ENCODE peak calls at places on chromosomes 6 and 20, in ten cellular contexts. Y, N, K, Q, C, O, A, D, T and R are unnamed samples.
A peak's percentile ranks its signal among the peaks of the same experiment; 100 is the strongest.

GRCh38 chr20:50673146-50673830 is 18.1 kb downstream of the RIPOR3 start:
- DNase-seq in Y (no peak), N (no peak), K (peak; percentile 78), Q (peak; percentile 30), C (peak; percentile 55), O (no peak), A (no peak), D (no peak), T (no peak), R (no peak)

GRCh38 chr6:35754452-35755321 is 17.9 kb downstream of the ARMC12 start:
- DNase-seq in Y (no peak), N (no peak), K (no peak), Q (no peak), C (no peak), O (no peak), A (no peak), D (no peak), T (no peak), R (no peak)

GRCh38 chr6:81606965-81607381 is 145.5 kb downstream of the TENT5A start:
- DNase-seq in Y (no peak), N (no peak), K (no peak), Q (no peak), C (no peak), O (no peak), A (no peak), D (no peak), T (no peak), R (no peak)

GRCh38 chr20:33773412-33774089 is 37.6 kb upstream of the CHMP4B start:
- DNase-seq in Y (no peak), N (no peak), K (no peak), Q (no peak), C (no peak), O (no peak), A (peak; percentile 85), D (no peak), T (no peak), R (no peak)

GRCh38 chr6:64175311-64175710 is 539.7 kb downstream of the PHF3 start:
- DNase-seq in Y (no peak), N (no peak), K (no peak), Q (no peak), C (no peak), O (no peak), A (no peak), D (no peak), T (no peak), R (no peak)

GRCh38 chr6:124683507-124683906 is 278.7 kb upstream of the RNF217 start:
- DNase-seq in Y (no peak), N (no peak), K (no peak), Q (no peak), C (no peak), O (no peak), A (no peak), D (no peak), T (no peak), R (no peak)

GRCh38 chr6:84280030-84280429 is 52.6 kb upstream of the CEP162 start:
- DNase-seq in Y (peak; percentile 31), N (no peak), K (no peak), Q (no peak), C (no peak), O (no peak), A (no peak), D (no peak), T (no peak), R (no peak)

GRCh38 chr20:3981132-3981452 is 34.3 kb downstream of the RNF24 start:
- DNase-seq in Y (no peak), N (no peak), K (no peak), Q (no peak), C (no peak), O (no peak), A (no peak), D (no peak), T (no peak), R (no peak)

GRCh38 chr6:158361961-158362634 is 49.8 kb downstream of the TULP4 start:
- DNase-seq in Y (no peak), N (no peak), K (no peak), Q (no peak), C (no peak), O (no peak), A (no peak), D (no peak), T (no peak), R (no peak)

GRCh38 chr20:14896569-14896968 is 559.2 kb upstream of the FLRT3 start:
- DNase-seq in Y (no peak), N (no peak), K (no peak), Q (peak; percentile 13), C (no peak), O (no peak), A (no peak), D (no peak), T (no peak), R (no peak)

GRCh38 chr6:6923605-6924004 is 184.2 kb upstream of the RREB1 start:
- DNase-seq in Y (no peak), N (no peak), K (no peak), Q (no peak), C (no peak), O (no peak), A (no peak), D (no peak), T (no peak), R (no peak)

GRCh38 chr6:10414766-10415592 is at the start of gene TFAP2A:
- DNase-seq in Y (peak; percentile 80), N (no peak), K (no peak), Q (no peak), C (no peak), O (no peak), A (no peak), D (no peak), T (no peak), R (no peak)

GRCh38 chr6:130900913-130901312 is 73.7 kb downstream of the SMLR1 start:
- DNase-seq in Y (peak; percentile 12), N (peak; percentile 22), K (no peak), Q (peak; percentile 14), C (no peak), O (no peak), A (no peak), D (no peak), T (peak; percentile 23), R (no peak)

GRCh38 chr6:125746731-125747588 is 2.5 kb upstream of the HEY2 start:
- DNase-seq in Y (peak; percentile 27), N (no peak), K (peak; percentile 75), Q (peak; percentile 71), C (peak; percentile 60), O (peak; percentile 71), A (no peak), D (no peak), T (peak; percentile 79), R (no peak)

GRCh38 chr6:88823998-88824397 is 139.4 kb downstream of the RNGTT start:
- DNase-seq in Y (peak; percentile 34), N (no peak), K (no peak), Q (no peak), C (no peak), O (no peak), A (no peak), D (no peak), T (no peak), R (no peak)

GRCh38 chr20:49668181-49668877 is 45.3 kb downstream of the B4GALT5 start:
- DNase-seq in Y (no peak), N (no peak), K (no peak), Q (peak; percentile 73), C (peak; percentile 61), O (peak; percentile 72), A (peak; percentile 96), D (no peak), T (no peak), R (no peak)

GRCh38 chr6:18405477-18406293 is 18.5 kb downstream of the RNF144B start:
- DNase-seq in Y (peak; percentile 60), N (no peak), K (no peak), Q (no peak), C (no peak), O (no peak), A (no peak), D (no peak), T (no peak), R (no peak)

GRCh38 chr6:111552241-111552744 is 53.4 kb downstream of the TRAF3IP2 start:
- DNase-seq in Y (no peak), N (peak; percentile 51), K (peak; percentile 91), Q (peak; percentile 46), C (peak; percentile 82), O (peak; percentile 71), A (no peak), D (peak; percentile 55), T (peak; percentile 80), R (peak; percentile 92)

GRCh38 chr6:36120979-36121706 is 9.2 kb upstream of the MAPK13 start:
- DNase-seq in Y (peak; percentile 11), N (no peak), K (peak; percentile 69), Q (peak; percentile 83), C (peak; percentile 67), O (peak; percentile 89), A (no peak), D (no peak), T (peak; percentile 38), R (no peak)

GRCh38 chr6:32761084-32761483 is 2.2 kb downstream of the HLA-DQB2 start:
- DNase-seq in Y (no peak), N (no peak), K (no peak), Q (no peak), C (no peak), O (no peak), A (no peak), D (no peak), T (no peak), R (no peak)
- TF ChIP-seq EP300 in Y (no peak), N (no peak), K (no peak), Q (no peak), C (no peak), O (no peak), A (no peak), D (no peak), T (no peak), R (no peak)

GRCh38 chr6:79431469-79431868 is 105.8 kb downstream of the LCA5 start:
- DNase-seq in Y (peak; percentile 14), N (no peak), K (no peak), Q (no peak), C (no peak), O (no peak), A (no peak), D (no peak), T (no peak), R (no peak)
- TF ChIP-seq CTCF in Y (no peak), N (no peak), K (no peak), Q (no peak), C (no peak), O (peak; percentile 15), A (peak; percentile 2), D (peak; percentile 28), T (no peak), R (no peak)

DNA sequence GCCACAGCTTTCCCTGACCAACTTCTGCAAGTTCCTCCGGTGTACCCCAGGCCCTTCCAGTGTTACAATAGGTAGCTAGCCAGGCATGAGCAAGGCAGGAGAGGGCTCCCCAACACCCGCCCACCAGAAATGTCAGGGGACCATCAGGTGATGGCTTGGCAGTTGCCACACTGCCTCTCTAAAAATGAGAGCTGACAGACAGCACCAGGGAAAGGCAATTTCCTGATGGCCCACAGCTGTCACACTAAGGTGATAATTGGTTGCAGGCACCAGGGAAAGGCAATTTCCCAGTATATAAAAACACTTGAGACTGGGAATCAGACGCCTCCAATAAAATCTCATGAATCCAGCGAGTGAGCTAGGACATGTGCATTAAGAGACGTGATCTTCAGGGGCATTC is 49.9 kb downstream of the PXDC1 start:
- DNase-seq in Y (no peak), N (no peak), K (no peak), Q (no peak), C (no peak), O (no peak), A (no peak), D (no peak), T (no peak), R (no peak)
- TF ChIP-seq EP300 in Y (no peak), N (no peak), K (no peak), Q (no peak), C (no peak), O (no peak), A (no peak), D (no peak), T (no peak), R (no peak)

GRCh38 chr6:108838101-108838717 is 10.0 kb upstream of the ARMC2 start:
- DNase-seq in Y (peak; percentile 16), N (no peak), K (no peak), Q (no peak), C (no peak), O (peak; percentile 79), A (no peak), D (no peak), T (no peak), R (no peak)
- TF ChIP-seq CTCF in Y (no peak), N (no peak), K (no peak), Q (no peak), C (no peak), O (no peak), A (no peak), D (peak; percentile 18), T (no peak), R (no peak)